ENCODE peak calls at places on chromosomes 6 and 20, in five cellular contexts. R is uterus, F is IMR-90, I is H1, S is stomach. E is an unnamed sample. For H3K27me3, the result is how much of the 10 kb centered on the place peaks cover.

GRCh38 chr6:35496851-35497570 is at the start of gene TEAD3:
- DNase-seq in R (peak), I (no peak), F (peak), S (peak), E (peak)

GRCh38 chr6:106643061-106643460 is 13.7 kb downstream of the QRSL1 start:
- DNase-seq in S (no peak), F (peak), R (no peak), I (no peak), E (no peak)

GRCh38 chr6:143368426-143368825 is 82.1 kb downstream of the ADAT2 start:
- DNase-seq in S (no peak), F (peak), R (no peak), I (no peak), E (no peak)

GRCh38 chr6:109793793-109794192 is 102.7 kb downstream of the FIG4 start:
- DNase-seq in F (peak), R (peak), S (no peak), I (no peak), E (no peak)

GRCh38 chr6:160172704-160173103 is 51.1 kb downstream of the SLC22A1 start:
- DNase-seq in F (no peak), I (no peak), S (no peak), R (no peak), E (no peak)

GRCh38 chr20:39271205-39271604 is 309.1 kb downstream of the DHX35 start:
- DNase-seq in I (no peak), S (no peak), R (no peak), F (no peak), E (no peak)

GRCh38 chr6:109686566-109686965 is 4.4 kb downstream of the AK9 start:
- DNase-seq in F (peak), S (no peak), R (no peak), I (no peak), E (no peak)

GRCh38 chr20:49853640-49854039 is 41.0 kb downstream of the SLC9A8 start:
- DNase-seq in R (no peak), F (peak), I (no peak), S (no peak), E (peak)

GRCh38 chr20:61185841-61186601 is 66.0 kb upstream of the CDH4 start:
- DNase-seq in R (no peak), I (no peak), S (no peak), F (peak), E (no peak)

GRCh38 chr6:106530026-106530425 is 99.3 kb downstream of the RTN4IP1 start:
- DNase-seq in F (no peak), R (no peak), I (no peak), S (no peak), E (no peak)

GRCh38 chr6:101433141-101433540 is 39.6 kb downstream of the GRIK2 start:
- DNase-seq in F (no peak), S (no peak), I (no peak), R (no peak), E (no peak)

GRCh38 chr6:4512101-4512500 is 264.1 kb upstream of the CDYL start:
- DNase-seq in S (no peak), F (no peak), I (no peak), R (no peak), E (no peak)

GRCh38 chr6:36329798-36330291 is 6.8 kb downstream of the BNIP5 start:
- DNase-seq in I (peak), S (no peak), F (no peak), R (no peak), E (peak)

GRCh38 chr20:10113746-10114145 is 79.0 kb downstream of the ANKEF1 start:
- DNase-seq in F (no peak), S (no peak), R (no peak), I (no peak), E (peak)

GRCh38 chr6:43891072-43891870 is 121.3 kb downstream of the VEGFA start:
- DNase-seq in I (peak), R (no peak), S (no peak), F (no peak), E (no peak)

GRCh38 chr6:21970560-21970959 is 326.3 kb downstream of the PRL start:
- DNase-seq in F (no peak), I (no peak), S (no peak), R (no peak), E (no peak)

GRCh38 chr20:61937963-61938838 is 127.5 kb downstream of the TAF4 start:
- DNase-seq in F (no peak), R (no peak), S (no peak), I (peak), E (no peak)

GRCh38 chr6:47772993-47773392 is 8.8 kb upstream of the OPN5 start:
- DNase-seq in I (no peak), F (no peak), R (no peak), S (no peak), E (no peak)

GRCh38 chr6:114286211-114286610 is 56.6 kb downstream of the HS3ST5 start:
- DNase-seq in S (no peak), I (no peak), F (no peak), R (no peak), E (no peak)

GRCh38 chr6:89323461-89324098 is 8.5 kb upstream of the GABRR2 start:
- DNase-seq in I (no peak), F (peak), R (no peak), S (no peak), E (no peak)

GRCh38 chr6:148464319-148465010 is 121.8 kb downstream of the SASH1 start:
- DNase-seq in F (peak), I (peak), R (peak), S (peak), E (peak)

GRCh38 chr6:104958178-104958520 is 1.2 kb downstream of the LIN28B start:
- DNase-seq in F (no peak), I (no peak), R (no peak), S (no peak), E (no peak)
- H3K27me3 ChIP-seq in F (under half), I (under half), R (half or more), S (under half), E (under half)

DNA sequence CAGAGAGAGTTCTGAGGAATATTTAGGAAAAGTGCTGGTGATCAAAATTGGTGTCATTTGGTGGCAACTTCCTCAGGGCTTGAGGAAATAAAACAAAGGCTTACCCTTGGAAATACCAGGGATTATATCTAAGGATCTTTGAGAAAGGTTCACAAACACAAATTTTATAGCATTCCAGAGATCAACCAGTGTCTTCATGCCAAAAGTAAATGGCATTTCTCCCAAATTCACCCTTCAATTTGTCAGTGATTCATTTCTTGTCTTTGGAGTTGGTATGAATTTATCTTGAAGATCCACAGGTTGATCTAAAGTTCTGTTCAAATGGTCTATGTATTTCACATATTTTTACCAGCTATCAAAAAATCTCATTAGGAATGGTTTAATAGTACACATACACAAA is 181.5 kb downstream of the FUT9 start:
- DNase-seq in R (no peak), I (no peak), S (no peak), F (no peak), E (no peak)
- H3K4me3 ChIP-seq in R (no peak), I (no peak), S (no peak), F (no peak), E (no peak)

GRCh38 chr20:31663838-31664695 is 26.4 kb downstream of the COX4I2 start:
- DNase-seq in R (no peak), I (no peak), F (no peak), S (peak), E (peak)

GRCh38 chr20:31664696-31665354 is 27.1 kb downstream of the COX4I2 start:
- DNase-seq in F (no peak), R (no peak), I (no peak), S (no peak), E (peak)

GRCh38 chr20:31662372-31662854 is 24.7 kb downstream of the COX4I2 start:
- DNase-seq in F (no peak), R (no peak), I (no peak), S (no peak), E (no peak)

GRCh38 chr20:31663524-31663837 is 25.8 kb downstream of the COX4I2 start:
- DNase-seq in S (no peak), R (no peak), I (no peak), F (no peak), E (peak)

GRCh38 chr20:31661625-31662371 is 24.1 kb downstream of the COX4I2 start:
- DNase-seq in F (peak), I (peak), R (peak), S (peak), E (peak)
- TF ChIP-seq POLR2A in F (no peak), I (peak), R (peak), S (no peak), E (peak)

GRCh38 chr20:64038579-64039292 is 2.8 kb downstream of the C20orf204 start:
- DNase-seq in F (peak), I (peak), S (peak), R (peak), E (peak)
- H3K27me3 ChIP-seq in F (under half), I (half or more), S (under half), R (under half), E (under half)

GRCh38 chr20:19886666-19887288 is 128.7 kb downstream of the RIN2 start:
- DNase-seq in R (no peak), F (peak), I (no peak), S (no peak), E (peak)
- H3K4me3 ChIP-seq in R (no peak), F (peak), I (no peak), S (peak), E (no peak)

GRCh38 chr6:125989631-125990030 is 3.3 kb downstream of the TRMT11 start:
- DNase-seq in I (no peak), S (no peak), R (no peak), F (peak), E (no peak)

GRCh38 chr6:125991653-125992052 is 5.3 kb downstream of the TRMT11 start:
- DNase-seq in S (no peak), I (no peak), R (no peak), F (no peak), E (no peak)

GRCh38 chr6:125995972-125996580 is 9.7 kb downstream of the TRMT11 start:
- DNase-seq in F (peak), R (peak), I (peak), S (peak), E (peak)

DNA sequence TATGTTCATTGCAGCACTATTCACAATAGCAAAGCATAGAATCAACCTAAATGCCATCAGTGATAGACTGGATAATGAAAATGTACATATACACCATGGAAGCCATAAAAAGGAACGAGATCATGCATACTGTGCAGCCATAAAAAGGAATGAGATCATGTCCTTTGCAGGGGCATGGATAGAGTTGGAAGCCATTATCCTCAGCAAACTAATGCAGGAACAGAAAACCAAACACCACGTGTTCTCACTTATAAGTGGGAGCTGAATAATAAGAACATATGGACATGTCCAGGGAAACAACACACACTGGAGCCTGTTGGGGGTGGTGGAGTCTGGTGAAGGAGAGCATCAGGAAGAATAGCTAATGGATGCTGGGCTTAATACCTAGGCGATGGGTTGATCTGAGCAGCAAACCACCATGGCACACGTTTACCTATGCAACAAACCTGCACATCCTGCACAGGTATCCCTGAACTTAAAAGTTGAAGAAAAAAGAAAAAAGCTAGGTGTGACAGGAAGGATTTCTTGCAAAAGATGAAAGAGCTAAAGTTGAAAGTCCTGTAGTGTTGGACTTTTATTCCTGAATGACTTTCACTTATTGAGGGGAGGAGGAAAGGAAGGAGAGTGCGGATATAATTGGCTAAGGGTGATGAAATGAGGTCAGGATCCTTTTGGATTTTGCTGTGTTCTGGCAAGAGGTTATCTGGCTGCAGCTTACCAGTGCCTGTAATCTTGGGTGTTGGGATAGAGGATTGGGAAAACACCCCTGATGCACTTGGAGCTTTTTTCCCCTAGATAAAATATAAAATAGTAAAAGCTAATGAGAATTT is 8.5 kb downstream of the TRMT11 start:
- DNase-seq in I (no peak), F (no peak), S (no peak), R (no peak), E (no peak)
- TF ChIP-seq POLR2A in I (no peak), F (no peak), S (no peak), R (no peak), E (no peak)

GRCh38 chr6:95805699-95806098 is 210.1 kb upstream of the FUT9 start:
- DNase-seq in S (no peak), R (no peak), I (no peak), F (no peak), E (no peak)
- H3K27me3 ChIP-seq in S (under half), R (under half), I (under half), F (under half), E (under half)

DNA sequence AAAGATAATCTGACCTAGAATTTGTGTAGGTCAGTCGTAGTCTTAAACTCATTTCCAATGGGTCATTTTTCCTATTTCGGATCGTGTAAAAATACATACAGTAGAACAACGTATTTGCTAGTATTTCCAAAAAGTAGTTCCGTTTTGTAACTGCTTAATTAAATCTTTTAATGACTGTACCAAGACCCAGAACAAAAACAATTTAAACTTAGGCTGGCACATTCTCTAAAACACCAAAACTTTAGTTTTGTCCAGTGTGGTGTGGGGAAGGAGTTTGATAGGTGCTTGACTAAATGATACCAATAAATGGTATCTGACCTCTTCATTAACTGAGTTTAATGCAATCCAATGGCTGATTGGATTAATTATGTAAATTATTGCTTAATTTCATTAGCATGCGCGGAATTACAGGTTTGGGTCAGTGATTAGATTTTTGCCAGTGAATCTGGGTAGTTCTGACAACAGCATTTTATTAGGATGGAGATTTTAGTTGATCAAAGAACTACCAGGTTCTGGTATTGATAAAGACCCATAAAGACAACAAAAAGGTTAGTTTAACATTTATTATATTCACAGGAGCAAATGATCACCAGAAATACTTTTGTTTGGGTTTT is 20.8 kb downstream of the OR2B2 start:
- DNase-seq in I (no peak), F (no peak), S (no peak), R (no peak), E (no peak)
- H3K4me3 ChIP-seq in I (peak), F (peak), S (no peak), R (no peak), E (no peak)

DNA sequence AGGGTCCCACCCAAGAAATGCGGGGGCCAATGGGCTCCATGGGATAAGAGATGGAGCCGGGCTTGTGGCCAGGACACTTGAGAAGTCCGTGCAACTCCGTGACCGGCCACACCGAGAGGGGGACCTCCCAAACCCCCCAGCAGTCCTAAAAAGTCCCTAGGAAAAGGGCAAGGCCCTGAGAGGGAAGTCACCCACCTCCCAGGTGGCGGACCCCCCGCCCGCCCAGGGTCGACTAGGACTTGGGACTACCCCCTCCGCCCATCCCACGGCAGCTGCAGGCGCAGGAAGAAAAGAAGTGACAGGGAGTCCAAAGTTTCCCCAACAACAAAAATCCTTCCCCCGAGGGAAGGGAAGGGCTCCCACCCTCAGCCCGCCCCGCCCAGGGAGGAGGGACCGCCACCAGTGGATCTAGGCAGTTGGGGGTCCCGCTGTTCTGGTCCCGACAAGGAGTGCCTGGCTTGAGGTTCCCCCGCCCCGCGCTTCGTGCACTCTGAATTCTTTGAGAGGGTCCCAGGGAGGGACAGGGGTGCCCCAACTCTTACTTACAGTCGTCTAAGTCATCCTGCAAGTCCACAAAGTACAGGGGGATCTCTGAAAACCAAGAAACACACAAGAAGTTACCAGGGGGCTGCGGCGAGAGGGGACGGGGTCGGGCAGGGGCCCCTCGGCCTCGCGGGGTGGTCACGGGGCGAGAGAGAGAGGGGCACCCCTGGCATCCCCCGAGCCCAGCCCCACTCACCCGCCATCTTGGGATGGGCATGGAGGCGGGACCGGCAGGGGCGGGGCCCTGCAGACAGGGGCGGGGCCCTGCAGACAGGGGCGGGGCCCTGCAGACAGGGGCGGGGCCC is 611 bp upstream of the RAB22A start:
- DNase-seq in S (no peak), F (peak), I (peak), R (peak), E (peak)
- TF ChIP-seq POLR2A in S (no peak), F (no peak), I (peak), R (no peak), E (no peak)

DNA sequence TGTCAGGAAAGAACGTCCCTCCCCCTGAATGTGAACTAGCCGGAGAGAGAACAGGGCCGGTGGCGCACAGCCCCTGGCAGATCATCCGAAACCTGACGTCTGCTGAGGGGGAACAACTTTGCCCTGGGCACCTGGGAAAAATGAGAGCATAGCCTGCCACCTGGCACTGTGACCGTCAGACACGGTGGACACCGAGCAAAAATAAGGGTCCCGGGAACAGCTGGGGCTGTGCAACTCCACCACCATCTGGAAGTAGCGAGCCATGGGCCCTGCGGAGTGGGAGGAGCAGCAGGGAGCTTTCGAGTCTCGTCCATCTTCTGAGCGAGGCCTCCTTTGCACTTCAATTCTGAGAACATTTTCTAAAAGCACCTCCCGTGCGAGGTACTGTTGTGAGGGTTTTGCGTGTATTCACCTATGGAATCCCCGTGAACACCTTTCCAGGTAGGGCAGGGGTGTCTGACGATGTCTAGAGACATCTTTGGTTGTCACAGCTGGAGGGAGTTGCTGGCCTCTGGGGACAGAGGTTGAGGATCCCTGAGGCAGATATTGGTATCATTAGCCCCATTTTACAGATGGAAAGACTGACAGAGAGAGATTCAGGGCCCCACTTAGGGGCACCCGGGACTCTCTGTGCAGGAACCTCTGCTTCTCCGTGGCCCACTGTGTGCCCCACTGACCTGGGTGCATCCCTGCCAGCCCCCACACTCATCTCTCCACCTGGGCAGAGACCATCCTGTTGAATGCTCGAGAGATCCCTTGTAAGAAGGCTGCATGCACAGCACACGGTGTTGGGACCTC is 111.0 kb downstream of the EDN3 start:
- DNase-seq in R (no peak), F (no peak), I (no peak), S (no peak), E (no peak)
- H3K27me3 ChIP-seq in R (under half), F (under half), I (under half), S (under half), E (under half)

E was measured in thyroid gland.